ENCODE peak calls at places on chromosomes 11 and 22, in seven cellular contexts. A is lower lobe of right lung, E is cardiac fibroblast, N is left ventricle myocardium inferior, F is neuronal stem cell, P is brain microvascular endothelial cell, T is fibroblast of pulmonary artery. O is an unnamed sample.

GRCh38 chr22:19147193-19147780 is 2.8 kb downstream of the GSC2 start:
- DNase-seq in A (no peak), E (no peak), N (no peak), F (no peak), P (no peak), T (no peak), O (no peak)

GRCh38 chr11:65551572-65552398 is 6.4 kb downstream of the LTBP3 start:
- DNase-seq in A (peak), E (no peak), N (peak), F (no peak), P (no peak), T (peak), O (no peak)

GRCh38 chr22:20833225-20833665 is 25.4 kb downstream of the PI4KA start:
- DNase-seq in A (no peak), E (no peak), N (no peak), F (no peak), P (no peak), T (no peak), O (no peak)

GRCh38 chr11:67507242-67507890 is 596 bp downstream of the CDK2AP2 start:
- DNase-seq in A (no peak), E (peak), N (peak), F (no peak), P (peak), T (peak), O (no peak)

GRCh38 chr11:9726313-9727022 is 62.6 kb downstream of the SWAP70 start:
- DNase-seq in A (no peak), E (peak), N (no peak), F (no peak), P (peak), T (peak), O (no peak)

GRCh38 chr11:74072286-74072685 is 63.4 kb upstream of the UCP3 start:
- DNase-seq in A (no peak), E (no peak), N (no peak), F (no peak), P (no peak), T (no peak), O (no peak)

GRCh38 chr11:79054636-79055035 is 386.2 kb downstream of the TENM4 start:
- DNase-seq in A (no peak), E (peak), N (no peak), F (no peak), P (peak), T (peak), O (no peak)

GRCh38 chr22:43993072-43993760 is 30.9 kb upstream of the PARVB start:
- DNase-seq in A (peak), E (peak), N (peak), F (peak), P (peak), T (peak), O (no peak)

GRCh38 chr11:32874144-32874543 is 18.5 kb upstream of the QSER1 start:
- DNase-seq in A (no peak), E (no peak), N (no peak), F (no peak), P (no peak), T (no peak), O (no peak)

GRCh38 chr22:39498802-39499201 is 3.3 kb upstream of the MIEF1 start:
- DNase-seq in A (peak), E (no peak), N (no peak), F (no peak), P (no peak), T (no peak), O (no peak)

GRCh38 chr11:66835762-66836405 is 7.4 kb upstream of the RCE1 start:
- DNase-seq in A (no peak), E (peak), N (no peak), F (no peak), P (no peak), T (peak), O (peak)

GRCh38 chr11:68663482-68664010 is 20.8 kb upstream of the GAL start:
- DNase-seq in A (no peak), E (no peak), N (no peak), F (no peak), P (no peak), T (no peak), O (no peak)

GRCh38 chr22:21042978-21043855 is 2.5 kb upstream of the LRRC74B start:
- DNase-seq in A (peak), E (no peak), N (no peak), F (no peak), P (no peak), T (no peak), O (no peak)

GRCh38 chr11:92226331-92227232 is 2.0 kb downstream of the FAT3 start:
- DNase-seq in A (no peak), E (peak), N (no peak), F (peak), P (no peak), T (no peak), O (peak)

GRCh38 chr11:72828081-72828567 is 13.9 kb downstream of the ATG16L2 start:
- DNase-seq in A (peak), E (peak), N (no peak), F (no peak), P (no peak), T (no peak), O (no peak)

GRCh38 chr11:103624708-103625623 is 411.5 kb upstream of the DDI1 start:
- DNase-seq in A (no peak), E (peak), N (no peak), F (no peak), P (peak), T (peak), O (no peak)

GRCh38 chr11:101915811-101916291 is 471 bp downstream of the ANGPTL5 start:
- DNase-seq in A (no peak), E (peak), N (no peak), F (no peak), P (peak), T (peak), O (no peak)

GRCh38 chr22:21632237-21632895 is at the start of gene CCDC116:
- DNase-seq in A (peak), E (no peak), N (no peak), F (no peak), P (no peak), T (no peak), O (no peak)

GRCh38 chr11:126816655-126817054 is 183.9 kb downstream of the KIRREL3 start:
- DNase-seq in A (no peak), E (peak), N (no peak), F (no peak), P (no peak), T (no peak), O (no peak)

GRCh38 chr11:3006505-3007260 is 14.6 kb upstream of the NAP1L4 start:
- DNase-seq in A (peak), E (no peak), N (no peak), F (no peak), P (no peak), T (no peak), O (peak)

GRCh38 chr11:92495107-92495793 is 270.6 kb downstream of the FAT3 start:
- DNase-seq in A (no peak), E (no peak), N (no peak), F (no peak), P (no peak), T (no peak), O (no peak)

GRCh38 chr11:64725601-64726139 is 2.7 kb upstream of the NRXN2 start:
- DNase-seq in A (no peak), E (no peak), N (no peak), F (no peak), P (no peak), T (no peak), O (no peak)

GRCh38 chr11:31986201-31986889 is 104.5 kb upstream of the RCN1 start:
- DNase-seq in A (no peak), E (no peak), N (no peak), F (no peak), P (no peak), T (no peak), O (no peak)

GRCh38 chr11:61028135-61028729 is 56.8 kb downstream of the CD6 start:
- DNase-seq in A (no peak), E (no peak), N (no peak), F (no peak), P (no peak), T (no peak), O (no peak)

GRCh38 chr22:49212466-49212865 is 615.2 kb downstream of the BRD1 start:
- DNase-seq in A (peak), E (no peak), N (peak), F (no peak), P (no peak), T (no peak), O (no peak)

GRCh38 chr11:66100272-66101037 is 30.4 kb downstream of the PACS1 start:
- DNase-seq in A (peak), E (no peak), N (peak), F (no peak), P (no peak), T (peak), O (no peak)

GRCh38 chr11:7901319-7901854 is 29.7 kb downstream of the OR10A6 start:
- DNase-seq in A (no peak), E (no peak), N (no peak), F (no peak), P (no peak), T (no peak), O (no peak)

GRCh38 chr11:65558785-65559509 is 788 bp upstream of the LTBP3 start:
- DNase-seq in A (peak), E (peak), N (peak), F (no peak), P (peak), T (peak), O (peak)

GRCh38 chr22:20033045-20033706 is 12.3 kb downstream of the TANGO2 start:
- DNase-seq in A (no peak), E (no peak), N (peak), F (no peak), P (no peak), T (no peak), O (no peak)

GRCh38 chr11:118897721-118898310 is 14.1 kb downstream of the CXCR5 start:
- DNase-seq in A (no peak), E (no peak), N (no peak), F (no peak), P (no peak), T (no peak), O (no peak)

GRCh38 chr11:112185883-112186282 is 10.6 kb downstream of the BCO2 start:
- DNase-seq in A (no peak), E (no peak), N (no peak), F (no peak), P (no peak), T (no peak), O (no peak)

GRCh38 chr22:44574057-44574456 is 76.0 kb upstream of the RTL6 start:
- DNase-seq in A (no peak), E (peak), N (no peak), F (no peak), P (no peak), T (peak), O (no peak)

GRCh38 chr11:103609117-103610066 is 427.0 kb upstream of the DDI1 start:
- DNase-seq in A (no peak), E (peak), N (no peak), F (no peak), P (peak), T (peak), O (no peak)

GRCh38 chr11:34359548-34359891 is 1.7 kb upstream of the ABTB2 start:
- DNase-seq in A (no peak), E (no peak), N (no peak), F (no peak), P (no peak), T (no peak), O (no peak)

GRCh38 chr11:34357646-34358257 is at the start of gene ABTB2:
- DNase-seq in A (peak), E (peak), N (peak), F (peak), P (peak), T (peak), O (peak)

GRCh38 chr11:34356918-34357645 is 728 bp downstream of the ABTB2 start:
- DNase-seq in A (peak), E (peak), N (peak), F (peak), P (peak), T (peak), O (peak)

GRCh38 chr11:34358666-34359547 is 1.1 kb upstream of the ABTB2 start:
- DNase-seq in A (peak), E (peak), N (peak), F (peak), P (peak), T (peak), O (peak)

GRCh38 chr11:34358258-34358665 is 452 bp upstream of the ABTB2 start:
- DNase-seq in A (no peak), E (peak), N (peak), F (peak), P (no peak), T (peak), O (peak)
- H3K4me3 ChIP-seq in A (peak), E (peak), N (peak), F (peak), P (peak), T (peak), O (peak)

GRCh38 chr22:46088541-46089311 is 61.6 kb upstream of the PPARA start:
- DNase-seq in A (peak), E (peak), N (peak), F (no peak), P (peak), T (peak), O (peak)

GRCh38 chr22:46087336-46087690 is 63.0 kb upstream of the PPARA start:
- DNase-seq in A (no peak), E (peak), N (no peak), F (no peak), P (no peak), T (no peak), O (no peak)

GRCh38 chr22:46089426-46090041 is 60.8 kb upstream of the PPARA start:
- DNase-seq in A (peak), E (no peak), N (peak), F (no peak), P (no peak), T (no peak), O (peak)

GRCh38 chr22:46086577-46087335 is 63.6 kb upstream of the PPARA start:
- DNase-seq in A (peak), E (peak), N (peak), F (no peak), P (no peak), T (no peak), O (peak)

DNA sequence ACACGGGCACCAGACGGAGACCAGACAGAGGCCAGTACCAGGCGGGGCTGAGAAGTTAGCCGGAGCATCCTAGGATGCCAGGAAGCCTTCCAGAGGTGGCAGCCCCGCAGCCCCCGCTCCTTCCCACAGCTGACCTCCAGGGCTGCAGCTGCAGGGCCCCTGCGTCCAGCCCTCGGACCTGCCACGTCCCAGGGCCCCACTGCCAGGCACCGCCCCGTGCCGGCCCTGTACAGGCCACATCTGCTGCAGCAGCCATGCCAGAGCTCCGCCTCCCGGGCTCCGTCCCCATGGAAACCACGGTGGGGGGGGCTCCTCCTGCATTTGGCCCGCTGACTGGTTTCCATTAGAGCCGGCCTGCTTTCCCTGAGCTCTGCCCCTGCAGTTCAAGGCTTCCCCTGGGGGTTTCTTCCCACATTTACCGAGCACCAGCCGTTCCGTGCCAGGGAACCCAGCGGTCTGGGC is 62.5 kb upstream of the PPARA start:
- DNase-seq in A (peak), E (peak), N (peak), F (no peak), P (peak), T (peak), O (peak)
- H3K4me3 ChIP-seq in A (peak), E (no peak), N (peak), F (no peak), P (no peak), T (no peak), O (peak)

DNA sequence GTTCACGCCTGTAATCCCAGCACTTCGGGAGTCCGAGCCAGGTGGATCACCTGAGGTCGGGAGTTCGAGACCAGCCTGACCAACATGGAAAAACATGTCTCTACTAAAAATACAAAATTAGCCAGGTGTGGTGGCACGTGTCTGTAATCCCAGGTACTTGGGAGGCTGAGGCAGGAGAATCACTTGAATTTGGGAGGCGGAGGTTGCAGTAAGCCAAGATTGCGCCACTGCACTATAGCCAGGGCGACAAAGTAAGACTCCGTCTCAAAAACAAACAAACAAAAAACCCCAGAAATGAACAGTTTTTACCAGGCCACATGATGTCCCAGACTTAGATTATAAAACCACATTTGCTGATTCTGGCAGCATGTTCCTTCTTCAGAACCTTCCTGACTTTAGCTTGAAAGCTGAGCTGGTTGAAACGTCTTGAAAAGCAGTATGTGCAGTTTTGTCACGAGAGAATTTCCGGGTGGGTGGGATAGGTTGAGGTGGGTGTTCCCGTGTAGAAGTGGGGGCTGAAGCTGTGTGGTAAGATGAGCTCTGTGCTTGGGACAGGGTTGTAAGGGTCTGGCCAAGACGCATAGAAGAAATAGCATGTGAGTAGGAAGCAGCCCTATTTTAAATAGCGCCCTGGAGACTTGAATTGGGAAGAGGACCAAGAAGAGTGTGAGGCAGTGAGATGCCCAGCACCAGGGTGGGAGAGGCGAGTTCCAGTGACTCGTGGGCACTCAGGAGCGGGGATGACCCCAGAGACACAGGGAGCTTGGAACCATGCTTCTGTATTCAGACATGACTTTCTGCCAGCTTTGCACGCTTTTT is 7.5 kb downstream of the AP2A2 start:
- DNase-seq in A (no peak), E (peak), N (no peak), F (no peak), P (peak), T (peak), O (no peak)
- H3K4me3 ChIP-seq in A (peak), E (no peak), N (peak), F (no peak), P (no peak), T (no peak), O (peak)

GRCh38 chr22:50672471-50673230 is at the start of gene SHANK3:
- DNase-seq in A (peak), E (no peak), N (peak), F (no peak), P (no peak), T (no peak), O (peak)
- H3K4me3 ChIP-seq in A (peak), E (peak), N (peak), F (peak), P (no peak), T (peak), O (peak)

GRCh38 chr22:30575011-30575671 is 676 bp upstream of the GAL3ST1 start:
- DNase-seq in A (no peak), E (peak), N (peak), F (no peak), P (peak), T (peak), O (peak)
- H3K4me3 ChIP-seq in A (peak), E (no peak), N (peak), F (peak), P (no peak), T (no peak), O (peak)

GRCh38 chr11:110711448-110711775 is 825 bp downstream of the ARHGAP20 start:
- DNase-seq in A (no peak), E (no peak), N (no peak), F (no peak), P (no peak), T (no peak), O (no peak)
- H3K4me3 ChIP-seq in A (peak), E (peak), N (peak), F (peak), P (peak), T (peak), O (peak)

GRCh38 chr11:85718126-85718943 is 32.3 kb upstream of the CCDC89 start:
- DNase-seq in A (no peak), E (peak), N (no peak), F (no peak), P (no peak), T (no peak), O (no peak)
- H3K4me3 ChIP-seq in A (peak), E (peak), N (peak), F (no peak), P (peak), T (peak), O (peak)

DNA sequence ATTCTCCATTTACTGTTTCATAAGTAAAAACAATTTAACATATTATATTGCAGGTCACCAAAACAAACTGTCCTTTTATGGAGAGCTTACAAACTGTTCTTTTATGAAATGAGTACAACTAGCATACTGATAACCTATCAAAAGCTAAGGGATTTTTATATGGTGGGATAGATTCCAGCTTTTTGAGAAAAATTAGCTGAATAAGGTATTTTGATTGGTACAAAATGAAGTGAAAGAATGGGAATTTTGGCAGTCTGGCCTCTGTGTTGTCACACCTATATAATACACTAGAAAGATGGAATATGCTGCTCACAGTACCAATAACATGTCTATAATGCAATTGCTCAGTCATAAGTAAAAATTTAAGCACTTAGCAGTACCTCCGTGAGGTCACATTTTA is 11.4 kb downstream of the TRAF6 start:
- DNase-seq in A (no peak), E (no peak), N (no peak), F (no peak), P (no peak), T (no peak), O (no peak)
- H3K4me3 ChIP-seq in A (no peak), E (no peak), N (no peak), F (no peak), P (no peak), T (no peak), O (no peak)

GRCh38 chr11:16669799-16670415 is 68.5 kb upstream of the C11orf58 start:
- DNase-seq in A (no peak), E (peak), N (no peak), F (no peak), P (peak), T (peak), O (no peak)
- H3K4me3 ChIP-seq in A (no peak), E (no peak), N (no peak), F (no peak), P (no peak), T (no peak), O (no peak)

DNA sequence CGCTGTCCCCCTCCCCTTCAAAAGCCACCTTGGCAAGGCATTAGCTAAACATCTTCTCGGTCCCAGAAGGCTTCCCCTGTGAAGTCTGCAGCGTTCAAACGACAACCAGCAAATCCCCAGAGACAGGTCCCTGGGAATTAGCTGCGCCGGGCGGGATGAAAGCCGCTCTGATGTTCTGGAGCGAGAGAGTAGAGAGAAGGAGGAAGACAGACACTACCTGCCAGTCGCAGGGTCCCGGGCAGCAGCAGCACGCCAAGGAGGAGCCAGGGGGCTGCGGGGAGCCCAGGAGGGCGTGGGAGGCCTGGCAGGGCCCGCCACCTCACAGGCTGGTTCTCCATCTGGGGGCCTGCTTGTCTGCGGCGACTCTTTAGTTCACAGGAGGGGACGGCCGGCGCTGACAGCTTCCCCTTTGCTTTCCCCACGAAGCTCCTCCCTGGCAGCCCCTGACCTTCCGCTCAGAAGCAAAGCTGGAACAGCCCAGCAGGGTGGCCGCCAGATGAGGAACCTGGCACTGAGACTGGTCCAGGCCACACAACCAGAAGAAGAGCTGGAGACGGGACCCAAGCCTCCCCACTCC is at the start of gene NFAM1:
- DNase-seq in A (peak), E (no peak), N (peak), F (no peak), P (no peak), T (no peak), O (no peak)
- H3K4me3 ChIP-seq in A (peak), E (no peak), N (peak), F (no peak), P (no peak), T (no peak), O (peak)